ENCODE peak calls at places on chromosomes 11 and 22, in seven cellular contexts. One of them, this sample, is unnamed.

GRCh38 chr11:11279956-11280689 is 72.9 kb downstream of the CSNK2A3 start:
- DNase-seq in T-cell: no peak
- DNase-seq in astrocyte of the spinal cord: peak
- DNase-seq in OCI-LY7: peak
- DNase-seq in NCI-H1930: no peak
- DNase-seq in smooth muscle cell of the brain vasculature: peak
- DNase-seq in Caki2: no peak
- DNase-seq in this sample: no peak

GRCh38 chr11:126282361-126282741 is 542 bp upstream of the TIRAP start:
- DNase-seq in T-cell: peak
- DNase-seq in astrocyte of the spinal cord: peak
- DNase-seq in OCI-LY7: peak
- DNase-seq in NCI-H1930: no peak
- DNase-seq in smooth muscle cell of the brain vasculature: no peak
- DNase-seq in Caki2: no peak
- DNase-seq in this sample: no peak

GRCh38 chr11:65646921-65647701 is 9.2 kb downstream of the SIPA1 start:
- DNase-seq in T-cell: no peak
- DNase-seq in astrocyte of the spinal cord: peak
- DNase-seq in OCI-LY7: no peak
- DNase-seq in NCI-H1930: peak
- DNase-seq in smooth muscle cell of the brain vasculature: no peak
- DNase-seq in Caki2: peak
- DNase-seq in this sample: no peak

GRCh38 chr11:33490842-33491370 is 209.7 kb downstream of the C11orf91 start:
- DNase-seq in T-cell: no peak
- DNase-seq in astrocyte of the spinal cord: no peak
- DNase-seq in OCI-LY7: peak
- DNase-seq in NCI-H1930: no peak
- DNase-seq in smooth muscle cell of the brain vasculature: no peak
- DNase-seq in Caki2: no peak
- DNase-seq in this sample: no peak

GRCh38 chr11:86418929-86419328 is 44.2 kb downstream of the CCDC81 start:
- DNase-seq in T-cell: no peak
- DNase-seq in astrocyte of the spinal cord: peak
- DNase-seq in OCI-LY7: peak
- DNase-seq in NCI-H1930: no peak
- DNase-seq in smooth muscle cell of the brain vasculature: no peak
- DNase-seq in Caki2: no peak
- DNase-seq in this sample: no peak

GRCh38 chr11:107699371-107700348 is 12.2 kb downstream of the SLN start:
- DNase-seq in T-cell: no peak
- DNase-seq in astrocyte of the spinal cord: no peak
- DNase-seq in OCI-LY7: no peak
- DNase-seq in NCI-H1930: no peak
- DNase-seq in smooth muscle cell of the brain vasculature: no peak
- DNase-seq in Caki2: no peak
- DNase-seq in this sample: no peak

GRCh38 chr11:135015966-135016365 is 603.9 kb upstream of the B3GAT1 start:
- DNase-seq in T-cell: no peak
- DNase-seq in astrocyte of the spinal cord: no peak
- DNase-seq in OCI-LY7: no peak
- DNase-seq in NCI-H1930: no peak
- DNase-seq in smooth muscle cell of the brain vasculature: no peak
- DNase-seq in Caki2: no peak
- DNase-seq in this sample: no peak

GRCh38 chr11:73565804-73566203 is 32.1 kb downstream of the FAM168A start:
- DNase-seq in T-cell: no peak
- DNase-seq in astrocyte of the spinal cord: no peak
- DNase-seq in OCI-LY7: no peak
- DNase-seq in NCI-H1930: no peak
- DNase-seq in smooth muscle cell of the brain vasculature: no peak
- DNase-seq in Caki2: no peak
- DNase-seq in this sample: no peak

GRCh38 chr22:24107668-24108067 is 73.6 kb upstream of the SUSD2 start:
- DNase-seq in T-cell: no peak
- DNase-seq in astrocyte of the spinal cord: peak
- DNase-seq in OCI-LY7: no peak
- DNase-seq in NCI-H1930: no peak
- DNase-seq in smooth muscle cell of the brain vasculature: peak
- DNase-seq in Caki2: no peak
- DNase-seq in this sample: no peak

GRCh38 chr11:69372589-69373250 is 78.8 kb downstream of the MYEOV start:
- DNase-seq in T-cell: no peak
- DNase-seq in astrocyte of the spinal cord: no peak
- DNase-seq in OCI-LY7: no peak
- DNase-seq in NCI-H1930: no peak
- DNase-seq in smooth muscle cell of the brain vasculature: no peak
- DNase-seq in Caki2: no peak
- DNase-seq in this sample: no peak

GRCh38 chr11:48036466-48036865 is 56.1 kb downstream of the PTPRJ start:
- DNase-seq in T-cell: no peak
- DNase-seq in astrocyte of the spinal cord: peak
- DNase-seq in OCI-LY7: no peak
- DNase-seq in NCI-H1930: no peak
- DNase-seq in smooth muscle cell of the brain vasculature: no peak
- DNase-seq in Caki2: no peak
- DNase-seq in this sample: no peak

GRCh38 chr11:66856496-66857233 is at the start of gene LRFN4:
- DNase-seq in T-cell: peak
- DNase-seq in astrocyte of the spinal cord: no peak
- DNase-seq in OCI-LY7: peak
- DNase-seq in NCI-H1930: peak
- DNase-seq in smooth muscle cell of the brain vasculature: no peak
- DNase-seq in Caki2: no peak
- DNase-seq in this sample: no peak

GRCh38 chr11:57903441-57904123 is 120.1 kb upstream of the OR9Q1 start:
- DNase-seq in T-cell: no peak
- DNase-seq in astrocyte of the spinal cord: no peak
- DNase-seq in OCI-LY7: no peak
- DNase-seq in NCI-H1930: no peak
- DNase-seq in smooth muscle cell of the brain vasculature: no peak
- DNase-seq in Caki2: peak
- DNase-seq in this sample: no peak

GRCh38 chr11:67357831-67358555 is 4.6 kb upstream of the POLD4 start:
- DNase-seq in T-cell: no peak
- DNase-seq in astrocyte of the spinal cord: peak
- DNase-seq in OCI-LY7: no peak
- DNase-seq in NCI-H1930: no peak
- DNase-seq in smooth muscle cell of the brain vasculature: no peak
- DNase-seq in Caki2: peak
- DNase-seq in this sample: no peak

GRCh38 chr11:2671748-2672147 is 28.0 kb downstream of the KCNQ1OT1 start:
- DNase-seq in T-cell: no peak
- DNase-seq in astrocyte of the spinal cord: no peak
- DNase-seq in OCI-LY7: no peak
- DNase-seq in NCI-H1930: no peak
- DNase-seq in smooth muscle cell of the brain vasculature: no peak
- DNase-seq in Caki2: no peak
- DNase-seq in this sample: no peak

GRCh38 chr22:41697126-41697775 is 2.1 kb upstream of the MEI1 start:
- DNase-seq in T-cell: peak
- DNase-seq in astrocyte of the spinal cord: peak
- DNase-seq in OCI-LY7: peak
- DNase-seq in NCI-H1930: peak
- DNase-seq in smooth muscle cell of the brain vasculature: peak
- DNase-seq in Caki2: peak
- DNase-seq in this sample: no peak

GRCh38 chr11:10931761-10932700 is 74.2 kb upstream of the ZBED5 start:
- DNase-seq in T-cell: no peak
- DNase-seq in astrocyte of the spinal cord: no peak
- DNase-seq in OCI-LY7: no peak
- DNase-seq in NCI-H1930: no peak
- DNase-seq in smooth muscle cell of the brain vasculature: no peak
- DNase-seq in Caki2: no peak
- DNase-seq in this sample: no peak

GRCh38 chr22:50074551-50075042 is 10.6 kb downstream of the MLC1 start:
- DNase-seq in T-cell: no peak
- DNase-seq in astrocyte of the spinal cord: no peak
- DNase-seq in OCI-LY7: no peak
- DNase-seq in NCI-H1930: no peak
- DNase-seq in smooth muscle cell of the brain vasculature: no peak
- DNase-seq in Caki2: peak
- DNase-seq in this sample: no peak

GRCh38 chr11:120180571-120181445 is 30.0 kb upstream of the OAF start:
- DNase-seq in T-cell: no peak
- DNase-seq in astrocyte of the spinal cord: peak
- DNase-seq in OCI-LY7: no peak
- DNase-seq in NCI-H1930: no peak
- DNase-seq in smooth muscle cell of the brain vasculature: no peak
- DNase-seq in Caki2: no peak
- DNase-seq in this sample: no peak

GRCh38 chr11:19380375-19380774 is 139.6 kb upstream of the E2F8 start:
- DNase-seq in T-cell: no peak
- DNase-seq in astrocyte of the spinal cord: peak
- DNase-seq in OCI-LY7: no peak
- DNase-seq in NCI-H1930: no peak
- DNase-seq in smooth muscle cell of the brain vasculature: no peak
- DNase-seq in Caki2: peak
- DNase-seq in this sample: no peak

This sample was measured in NCI-H187 treated with DMSO at 0.1 percent for 48 hours.